ENCODE peak calls at places on chromosomes 11 and 22, in nine cellular contexts. B is RWPE1; W is activated CD4-positive, CD25-positive, alpha-beta regulatory T cell; N is prostate gland; P is T-helper 2 cell; C is spleen; S is stimulated activated CD4-positive, alpha-beta T cell treated with anti-CD3 and anti-CD28 coated beads, Interleukin-12 subunit alpha, Interleukin-12 subunit beta, amount 100 ng/mL, for 48 hours; R is activated T-cell treated with anti-CD3 and anti-CD28 coated beads, Interleukin-2, amount 50 U/mL, for 72 hours; H is GM04503. U is an unnamed sample.
A peak's percentile ranks its signal among the peaks of the same experiment; 100 is the strongest.

GRCh38 chr11:107957109-107957588 is 28.9 kb downstream of the RAB39A start:
- DNase-seq in C (no peak), S (no peak), N (no peak), P (no peak), W (no peak), R (no peak), H (peak; percentile 38), B (no peak), U (no peak)

GRCh38 chr22:27885977-27886842 is 32.8 kb downstream of the PITPNB start:
- DNase-seq in N (peak; percentile 23), C (no peak), P (peak; percentile 17), S (peak; percentile 11), H (peak; percentile 86), B (peak; percentile 37), W (no peak), R (peak; percentile 21), U (peak; percentile 59)

GRCh38 chr11:35390737-35391682 is 28.3 kb downstream of the SLC1A2 start:
- DNase-seq in C (no peak), B (peak; percentile 58), S (peak; percentile 30), R (peak; percentile 69), N (peak; percentile 75), H (no peak), P (no peak), W (no peak), U (no peak)

GRCh38 chr11:94141511-94142307 is 13.1 kb downstream of the PANX1 start:
- DNase-seq in R (no peak), N (no peak), P (no peak), C (no peak), H (no peak), S (no peak), B (no peak), W (no peak), U (no peak)

GRCh38 chr11:112421854-112422253 is 161.2 kb upstream of the PLET1 start:
- DNase-seq in P (no peak), W (no peak), B (no peak), C (no peak), R (no peak), H (no peak), N (no peak), S (no peak), U (no peak)

GRCh38 chr11:102940714-102941588 is 14.6 kb downstream of the MMP13 start:
- DNase-seq in N (peak; percentile 50), R (peak; percentile 56), W (no peak), P (peak; percentile 4), C (no peak), H (no peak), S (peak; percentile 5), B (peak; percentile 72), U (no peak)

GRCh38 chr11:96061094-96061493 is 137.2 kb upstream of the MTMR2 start:
- DNase-seq in W (no peak), N (no peak), R (no peak), S (no peak), B (no peak), P (no peak), H (no peak), C (no peak), U (no peak)

GRCh38 chr11:19714387-19715363 is 2.0 kb downstream of the NAV2 start:
- DNase-seq in B (no peak), C (no peak), R (no peak), S (no peak), P (no peak), H (no peak), W (no peak), N (peak; percentile 56), U (no peak)

GRCh38 chr11:111922803-111923202 is 4.1 kb downstream of the C11orf52 start:
- DNase-seq in C (no peak), W (no peak), R (no peak), S (no peak), B (no peak), H (no peak), N (peak; percentile 90), P (no peak), U (peak; percentile 72)

GRCh38 chr11:61834278-61835004 is 6.3 kb downstream of the FADS2 start:
- DNase-seq in W (no peak), C (peak; percentile 78), N (no peak), B (no peak), P (no peak), R (peak; percentile 54), S (no peak), H (no peak), U (no peak)

GRCh38 chr11:78586452-78587046 is 11.9 kb upstream of the NARS2 start:
- DNase-seq in W (no peak), R (no peak), S (no peak), N (no peak), H (no peak), C (no peak), B (no peak), P (no peak), U (no peak)

GRCh38 chr11:12785901-12786300 is 111.7 kb downstream of the TEAD1 start:
- DNase-seq in H (no peak), W (no peak), P (no peak), C (no peak), B (no peak), S (no peak), R (no peak), N (no peak), U (no peak)

GRCh38 chr11:62069374-62069773 is 54.4 kb upstream of the INCENP start:
- DNase-seq in P (no peak), R (peak; percentile 36), W (no peak), C (peak; percentile 22), B (no peak), S (no peak), N (no peak), H (no peak), U (no peak)

GRCh38 chr22:49345896-49346295 is 481.8 kb downstream of the BRD1 start:
- DNase-seq in H (no peak), C (peak; percentile 53), W (no peak), N (no peak), P (no peak), B (no peak), R (no peak), S (no peak), U (no peak)

GRCh38 chr11:94706211-94706610 is 61.9 kb upstream of the AMOTL1 start:
- DNase-seq in P (no peak), R (no peak), S (no peak), C (no peak), H (peak; percentile 24), B (peak; percentile 95), W (no peak), N (peak; percentile 76), U (no peak)

GRCh38 chr22:45731041-45731797 is 59.6 kb downstream of the ATXN10 start:
- DNase-seq in P (no peak), H (no peak), B (no peak), C (no peak), S (no peak), W (no peak), R (no peak), N (no peak), U (no peak)

GRCh38 chr11:127600674-127601073 is 600.1 kb upstream of the KIRREL3 start:
- DNase-seq in C (no peak), S (no peak), N (no peak), R (no peak), W (no peak), P (no peak), B (no peak), H (no peak), U (no peak)

GRCh38 chr11:131041331-131042040 is 125.2 kb upstream of the SNX19 start:
- DNase-seq in B (peak; percentile 46), H (no peak), W (no peak), P (no peak), S (no peak), N (no peak), R (no peak), C (no peak), U (no peak)

GRCh38 chr11:48162197-48162886 is 54.3 kb upstream of the OR4B1 start:
- DNase-seq in R (no peak), W (no peak), S (no peak), H (no peak), P (no peak), N (no peak), B (no peak), C (no peak), U (no peak)

GRCh38 chr11:104191124-104191523 is 27.2 kb upstream of the PDGFD start:
- DNase-seq in R (no peak), S (no peak), H (no peak), W (no peak), B (no peak), C (no peak), N (no peak), P (no peak), U (no peak)

GRCh38 chr11:2114430-2115241 is 24.6 kb downstream of the IGF2 start:
- DNase-seq in W (no peak), C (no peak), N (no peak), R (no peak), H (no peak), S (no peak), B (no peak), P (no peak), U (no peak)

GRCh38 chr22:29477919-29478318 is 2.1 kb upstream of the NEFH start:
- DNase-seq in R (no peak), P (no peak), H (no peak), C (no peak), N (no peak), W (no peak), S (no peak), B (no peak), U (no peak)